ENCODE peak calls at places on chromosomes 11 and 22, in six cellular contexts. O is breast epithelium, I is SK-N-MC, L is K562, G is HCT116, E is endothelial cell of umbilical vein. K is an unnamed sample.

GRCh38 chr11:10592331-10592730 is 23.9 kb upstream of the LYVE1 start:
- DNase-seq in E (peak), I (no peak), O (no peak), G (peak), L (no peak), K (no peak)

GRCh38 chr11:102513869-102514268 is 16.7 kb downstream of the MMP7 start:
- DNase-seq in I (no peak), G (no peak), L (no peak), E (no peak), O (peak), K (peak)

GRCh38 chr11:90222152-90222458 is 744 bp downstream of the CHORDC1 start:
- DNase-seq in I (no peak), O (no peak), G (no peak), E (peak), L (no peak), K (no peak)

GRCh38 chr11:62479631-62480201 is 60.9 kb downstream of the SCGB1A1 start:
- DNase-seq in G (no peak), I (no peak), O (no peak), E (no peak), L (no peak), K (no peak)

GRCh38 chr11:63729326-63729725 is 39.2 kb downstream of the ZFTA start:
- DNase-seq in E (no peak), G (no peak), L (no peak), I (no peak), O (no peak), K (no peak)

GRCh38 chr11:96228472-96228871 is 114.5 kb downstream of the MAML2 start:
- DNase-seq in G (peak), L (no peak), O (no peak), I (no peak), E (peak), K (peak)

GRCh38 chr22:26845016-26845728 is 187.8 kb downstream of the MIAT start:
- DNase-seq in I (peak), E (peak), G (no peak), L (no peak), O (no peak), K (no peak)

GRCh38 chr11:57800444-57801184 is 39.0 kb downstream of the CTNND1 start:
- DNase-seq in O (no peak), I (peak), E (peak), G (peak), L (peak), K (no peak)

DNA sequence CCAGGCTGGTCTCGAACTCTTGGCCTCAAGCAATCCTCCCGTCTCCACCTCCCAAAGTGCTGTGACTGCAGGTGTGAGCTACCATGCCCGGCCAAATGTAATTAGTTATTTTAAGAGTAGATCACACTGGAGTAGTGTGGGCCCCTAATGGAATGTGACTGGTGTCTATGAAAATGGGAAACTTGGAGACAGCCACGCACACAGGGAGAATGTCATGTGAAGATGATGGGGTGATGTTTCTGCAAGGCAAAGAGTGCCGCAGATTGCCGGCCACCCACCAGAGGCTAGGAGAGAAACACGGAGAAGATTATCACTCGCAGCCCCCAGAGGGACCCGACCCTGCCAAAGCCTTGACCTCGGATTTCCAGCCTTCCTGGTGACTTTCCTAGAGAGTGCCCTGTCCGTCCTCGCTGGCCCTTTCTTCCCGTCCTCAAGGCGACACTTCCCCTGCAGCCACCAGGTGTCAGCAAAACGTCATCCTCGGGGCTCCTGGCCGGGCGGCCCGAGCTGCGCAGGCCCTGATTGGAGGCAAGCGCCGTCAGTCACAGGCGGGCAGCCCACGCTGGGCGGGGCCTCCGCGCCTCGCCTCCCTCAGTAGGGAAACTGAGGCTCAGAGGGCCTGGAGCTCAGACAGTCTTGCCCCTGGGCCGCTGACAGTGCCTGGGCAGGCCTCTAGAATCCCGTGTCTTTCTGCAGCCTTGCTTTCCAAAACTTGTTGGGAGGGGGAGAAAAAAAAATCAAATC is 16.3 kb downstream of the CRYBB2 start:
- DNase-seq in L (peak), G (peak), E (peak), I (no peak), O (peak), K (no peak)
- TF ChIP-seq POLR2AphosphoS5 in L (no peak), G (no peak), E (no peak), I (no peak), O (no peak), K (no peak)

DNA sequence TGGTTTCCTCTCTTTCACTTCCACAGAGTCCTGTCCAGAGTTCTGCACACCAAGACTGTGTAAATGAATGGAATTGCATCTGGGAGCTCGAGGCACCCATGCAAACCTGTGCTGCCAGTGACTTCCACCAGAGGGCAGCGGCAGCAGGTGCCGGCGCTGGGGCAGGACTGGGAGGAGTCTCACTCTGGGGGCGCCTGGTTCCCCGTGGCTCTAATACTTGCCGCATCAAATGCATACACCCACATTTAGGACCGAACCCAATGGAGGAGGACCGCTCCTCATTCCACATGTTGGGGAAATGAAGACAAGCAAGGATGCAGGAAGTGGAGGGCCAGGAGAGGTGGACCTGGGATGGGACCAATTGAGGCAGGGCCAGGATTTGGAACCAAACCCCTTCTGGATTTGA is 1.1 kb upstream of the CD6 start:
- DNase-seq in G (peak), O (no peak), L (peak), I (no peak), E (peak), K (no peak)
- H3K4me3 ChIP-seq in G (no peak), O (no peak), L (no peak), I (no peak), E (no peak), K (no peak)

GRCh38 chr11:115425816-115426215 is 78.4 kb downstream of the CADM1 start:
- DNase-seq in L (no peak), O (no peak), E (no peak), I (no peak), G (no peak), K (no peak)

GRCh38 chr11:115425243-115425642 is 79.0 kb downstream of the CADM1 start:
- DNase-seq in L (no peak), G (no peak), E (no peak), I (no peak), O (no peak), K (no peak)

GRCh38 chr11:115422013-115422697 is 82.1 kb downstream of the CADM1 start:
- DNase-seq in E (no peak), O (no peak), G (no peak), L (no peak), I (no peak), K (no peak)

GRCh38 chr11:115421338-115422012 is 82.7 kb downstream of the CADM1 start:
- DNase-seq in I (no peak), E (no peak), G (no peak), L (no peak), O (no peak), K (no peak)

GRCh38 chr11:115423728-115424459 is 80.3 kb downstream of the CADM1 start:
- DNase-seq in G (no peak), E (no peak), L (no peak), O (no peak), I (no peak), K (no peak)
- TF ChIP-seq POLR2AphosphoS5 in G (no peak), E (no peak), L (no peak), O (no peak), I (no peak), K (peak)

DNA sequence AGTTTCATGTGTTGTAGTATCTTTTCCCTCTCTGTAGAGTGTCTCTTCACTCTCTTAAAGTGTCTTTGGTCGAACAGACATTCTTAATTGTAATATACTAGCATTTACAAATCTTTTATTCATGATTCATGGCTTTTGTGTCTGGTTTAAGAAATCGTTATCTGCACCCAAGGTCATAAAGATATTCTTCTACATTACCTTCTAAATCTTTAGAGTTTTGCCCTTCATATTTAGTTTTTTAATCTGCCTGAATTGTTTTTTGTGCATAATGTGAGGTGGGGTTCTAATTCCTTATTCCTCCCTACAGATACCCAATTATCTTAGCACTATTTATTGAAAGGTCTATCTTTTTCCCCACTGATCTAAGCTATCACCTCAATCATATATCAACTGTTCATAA is 9.0 kb upstream of the NNMT start:
- DNase-seq in G (no peak), L (no peak), I (no peak), O (no peak), E (no peak), K (no peak)
- H3K4me3 ChIP-seq in G (no peak), L (no peak), I (no peak), O (no peak), E (no peak), K (no peak)

DNA sequence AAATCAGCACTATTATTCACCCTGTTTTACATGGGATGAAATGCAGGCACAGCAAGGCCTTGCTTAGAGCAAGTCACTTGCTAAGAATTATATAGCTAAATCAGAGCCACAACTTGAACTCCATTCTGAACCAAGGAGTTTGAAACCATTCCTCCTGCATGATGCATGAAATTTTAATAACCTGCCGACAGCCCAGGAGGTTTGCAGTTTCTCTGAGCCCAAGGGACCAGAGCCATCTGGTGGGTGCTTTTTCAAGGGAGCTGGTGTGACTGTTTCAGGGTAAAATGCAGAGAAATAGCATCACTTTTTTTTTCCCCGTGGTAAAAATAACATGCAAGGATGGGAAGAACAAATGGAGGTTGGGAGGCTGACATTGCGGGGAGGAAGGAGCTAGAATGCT is 22.9 kb downstream of the NAV2 start:
- DNase-seq in G (no peak), I (no peak), L (no peak), O (no peak), E (no peak), K (no peak)
- TF ChIP-seq POLR2AphosphoS5 in G (no peak), I (no peak), L (no peak), O (no peak), E (no peak), K (peak)

K was measured in sigmoid colon.